ENCODE peak calls at places on chromosome 5, in seven cellular contexts. One of them, this sample, is unnamed.

GRCh38 chr5:5179079-5179478 is 38.9 kb downstream of the ADAMTS16 start:
- DNase-seq in psoas muscle: no peak
- DNase-seq in uterus: no peak
- DNase-seq in pancreas: no peak
- DNase-seq in tibial nerve: no peak
- DNase-seq in BJ: no peak
- DNase-seq in cardiac muscle cell: no peak
- DNase-seq in this sample: no peak

GRCh38 chr5:126917918-126918623 is 112.3 kb downstream of the MARCHF3 start:
- DNase-seq in psoas muscle: peak
- DNase-seq in uterus: no peak
- DNase-seq in pancreas: peak
- DNase-seq in tibial nerve: no peak
- DNase-seq in BJ: no peak
- DNase-seq in cardiac muscle cell: peak
- DNase-seq in this sample: no peak

GRCh38 chr5:82918311-82919031 is 158.7 kb downstream of the TMEM167A start:
- DNase-seq in psoas muscle: no peak
- DNase-seq in uterus: no peak
- DNase-seq in pancreas: no peak
- DNase-seq in tibial nerve: no peak
- DNase-seq in BJ: no peak
- DNase-seq in cardiac muscle cell: no peak
- DNase-seq in this sample: no peak

GRCh38 chr5:82023530-82024095 is 51.8 kb downstream of the ATG10 start:
- DNase-seq in psoas muscle: no peak
- DNase-seq in uterus: no peak
- DNase-seq in pancreas: no peak
- DNase-seq in tibial nerve: no peak
- DNase-seq in BJ: peak
- DNase-seq in cardiac muscle cell: no peak
- DNase-seq in this sample: no peak

GRCh38 chr5:96024683-96025475 is 63.2 kb upstream of the ELL2 start:
- DNase-seq in psoas muscle: no peak
- DNase-seq in uterus: no peak
- DNase-seq in pancreas: no peak
- DNase-seq in tibial nerve: no peak
- DNase-seq in BJ: no peak
- DNase-seq in cardiac muscle cell: no peak
- DNase-seq in this sample: no peak

GRCh38 chr5:165360366-165361142 is 1855.1 kb downstream of the MAT2B start:
- DNase-seq in psoas muscle: no peak
- DNase-seq in uterus: no peak
- DNase-seq in pancreas: no peak
- DNase-seq in tibial nerve: no peak
- DNase-seq in BJ: no peak
- DNase-seq in cardiac muscle cell: no peak
- DNase-seq in this sample: no peak

GRCh38 chr5:115377468-115378217 is 81.2 kb upstream of the CCDC112 start:
- DNase-seq in psoas muscle: no peak
- DNase-seq in uterus: no peak
- DNase-seq in pancreas: no peak
- DNase-seq in tibial nerve: no peak
- DNase-seq in BJ: peak
- DNase-seq in cardiac muscle cell: peak
- DNase-seq in this sample: peak

GRCh38 chr5:115573133-115573532 is 28.6 kb upstream of the FEM1C start:
- DNase-seq in psoas muscle: no peak
- DNase-seq in uterus: no peak
- DNase-seq in pancreas: no peak
- DNase-seq in tibial nerve: no peak
- DNase-seq in BJ: no peak
- DNase-seq in cardiac muscle cell: peak
- DNase-seq in this sample: no peak

GRCh38 chr5:145978672-145979071 is 42.3 kb downstream of the SH3RF2 start:
- DNase-seq in psoas muscle: no peak
- DNase-seq in uterus: no peak
- DNase-seq in pancreas: peak
- DNase-seq in tibial nerve: no peak
- DNase-seq in BJ: no peak
- DNase-seq in cardiac muscle cell: peak
- DNase-seq in this sample: no peak

GRCh38 chr5:29197636-29198035 is 1995.8 kb upstream of the CDH6 start:
- DNase-seq in psoas muscle: no peak
- DNase-seq in uterus: no peak
- DNase-seq in pancreas: no peak
- DNase-seq in tibial nerve: no peak
- DNase-seq in BJ: no peak
- DNase-seq in cardiac muscle cell: no peak
- DNase-seq in this sample: no peak

GRCh38 chr5:180873628-180874520 is 12.8 kb upstream of the ZFP62 start:
- DNase-seq in psoas muscle: no peak
- DNase-seq in uterus: no peak
- DNase-seq in pancreas: peak
- DNase-seq in tibial nerve: no peak
- DNase-seq in BJ: no peak
- DNase-seq in cardiac muscle cell: peak
- DNase-seq in this sample: no peak

GRCh38 chr5:131475416-131476045 is 159.5 kb downstream of the RAPGEF6 start:
- DNase-seq in psoas muscle: no peak
- DNase-seq in uterus: no peak
- DNase-seq in pancreas: no peak
- DNase-seq in tibial nerve: no peak
- DNase-seq in BJ: peak
- DNase-seq in cardiac muscle cell: peak
- DNase-seq in this sample: no peak

GRCh38 chr5:112533315-112533867 is 114.3 kb upstream of the EPB41L4A start:
- DNase-seq in psoas muscle: no peak
- DNase-seq in uterus: no peak
- DNase-seq in pancreas: peak
- DNase-seq in tibial nerve: no peak
- DNase-seq in BJ: no peak
- DNase-seq in cardiac muscle cell: no peak
- DNase-seq in this sample: no peak

GRCh38 chr5:1214936-1215220 is 10.3 kb upstream of the SLC6A18 start:
- DNase-seq in psoas muscle: no peak
- DNase-seq in uterus: no peak
- DNase-seq in pancreas: no peak
- DNase-seq in tibial nerve: no peak
- DNase-seq in BJ: no peak
- DNase-seq in cardiac muscle cell: no peak
- DNase-seq in this sample: no peak

GRCh38 chr5:74464512-74465209 is 175.9 kb downstream of the ENC1 start:
- DNase-seq in psoas muscle: no peak
- DNase-seq in uterus: no peak
- DNase-seq in pancreas: no peak
- DNase-seq in tibial nerve: no peak
- DNase-seq in BJ: no peak
- DNase-seq in cardiac muscle cell: peak
- DNase-seq in this sample: no peak

GRCh38 chr5:147788023-147788422 is 5.5 kb upstream of the JAKMIP2 start:
- DNase-seq in psoas muscle: no peak
- DNase-seq in uterus: no peak
- DNase-seq in pancreas: no peak
- DNase-seq in tibial nerve: no peak
- DNase-seq in BJ: no peak
- DNase-seq in cardiac muscle cell: no peak
- DNase-seq in this sample: no peak

GRCh38 chr5:76813982-76814562 is 4.8 kb upstream of the F2RL1 start:
- DNase-seq in psoas muscle: no peak
- DNase-seq in uterus: no peak
- DNase-seq in pancreas: no peak
- DNase-seq in tibial nerve: no peak
- DNase-seq in BJ: peak
- DNase-seq in cardiac muscle cell: no peak
- DNase-seq in this sample: no peak

GRCh38 chr5:170307575-170308465 is 10.2 kb upstream of the LCP2 start:
- DNase-seq in psoas muscle: peak
- DNase-seq in uterus: peak
- DNase-seq in pancreas: peak
- DNase-seq in tibial nerve: peak
- DNase-seq in BJ: no peak
- DNase-seq in cardiac muscle cell: peak
- DNase-seq in this sample: no peak

GRCh38 chr5:149367249-149367971 is 9.6 kb downstream of the PCYOX1L start:
- DNase-seq in psoas muscle: no peak
- DNase-seq in uterus: peak
- DNase-seq in pancreas: peak
- DNase-seq in tibial nerve: peak
- DNase-seq in BJ: no peak
- DNase-seq in cardiac muscle cell: peak
- DNase-seq in this sample: no peak

GRCh38 chr5:156913719-156914370 is 49.2 kb downstream of the TIMD4 start:
- DNase-seq in psoas muscle: no peak
- DNase-seq in uterus: no peak
- DNase-seq in pancreas: no peak
- DNase-seq in tibial nerve: no peak
- DNase-seq in BJ: no peak
- DNase-seq in cardiac muscle cell: no peak
- DNase-seq in this sample: no peak

GRCh38 chr5:134845335-134845851 is 375 bp upstream of the C5orf24 start:
- DNase-seq in psoas muscle: no peak
- DNase-seq in uterus: no peak
- DNase-seq in pancreas: no peak
- DNase-seq in tibial nerve: no peak
- DNase-seq in BJ: peak
- DNase-seq in cardiac muscle cell: peak
- DNase-seq in this sample: no peak
- TF ChIP-seq CTCF in psoas muscle: no peak
- TF ChIP-seq CTCF in uterus: peak
- TF ChIP-seq CTCF in pancreas: no peak
- TF ChIP-seq CTCF in tibial nerve: no peak
- TF ChIP-seq CTCF in BJ: no peak
- TF ChIP-seq CTCF in cardiac muscle cell: no peak
- TF ChIP-seq CTCF in this sample: no peak

GRCh38 chr5:172530835-172531703 is 76.7 kb upstream of the SH3PXD2B start:
- DNase-seq in psoas muscle: no peak
- DNase-seq in uterus: no peak
- DNase-seq in pancreas: no peak
- DNase-seq in tibial nerve: no peak
- DNase-seq in BJ: no peak
- DNase-seq in cardiac muscle cell: no peak
- DNase-seq in this sample: no peak
- TF ChIP-seq CTCF in psoas muscle: no peak
- TF ChIP-seq CTCF in uterus: no peak
- TF ChIP-seq CTCF in pancreas: no peak
- TF ChIP-seq CTCF in tibial nerve: no peak
- TF ChIP-seq CTCF in BJ: no peak
- TF ChIP-seq CTCF in cardiac muscle cell: no peak
- TF ChIP-seq CTCF in this sample: no peak

DNA sequence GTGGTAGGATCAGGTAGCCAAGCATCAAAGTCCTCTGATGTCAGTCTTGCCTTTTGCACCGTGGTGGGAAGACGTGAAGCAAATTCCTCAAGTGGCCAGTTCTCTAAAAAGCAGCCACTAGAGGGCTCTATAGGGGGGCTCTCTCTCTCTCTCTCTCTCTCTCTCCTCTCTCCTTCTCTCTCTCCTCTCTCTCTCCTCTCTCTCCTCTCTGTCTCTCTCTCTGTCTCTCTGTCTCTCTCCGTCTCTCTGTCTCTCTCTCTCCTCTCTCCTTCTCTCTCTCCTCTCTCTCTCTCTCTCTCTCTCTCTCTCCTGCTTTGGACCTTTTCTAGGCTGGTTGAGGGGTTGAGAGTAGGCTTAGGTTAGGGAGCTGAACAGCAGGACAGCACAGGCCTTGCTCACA is 13.9 kb upstream of the OSMR start:
- DNase-seq in psoas muscle: no peak
- DNase-seq in uterus: no peak
- DNase-seq in pancreas: no peak
- DNase-seq in tibial nerve: no peak
- DNase-seq in BJ: no peak
- DNase-seq in cardiac muscle cell: peak
- DNase-seq in this sample: no peak
- TF ChIP-seq CTCF in psoas muscle: peak
- TF ChIP-seq CTCF in uterus: no peak
- TF ChIP-seq CTCF in pancreas: no peak
- TF ChIP-seq CTCF in tibial nerve: peak
- TF ChIP-seq CTCF in BJ: peak
- TF ChIP-seq CTCF in cardiac muscle cell: peak
- TF ChIP-seq CTCF in this sample: peak

GRCh38 chr5:177447611-177448243 is 1.1 kb downstream of the PRR7 start:
- DNase-seq in psoas muscle: peak
- DNase-seq in uterus: peak
- DNase-seq in pancreas: peak
- DNase-seq in tibial nerve: no peak
- DNase-seq in BJ: no peak
- DNase-seq in cardiac muscle cell: peak
- DNase-seq in this sample: no peak

GRCh38 chr5:177448244-177448950 is 1.8 kb downstream of the PRR7 start:
- DNase-seq in psoas muscle: no peak
- DNase-seq in uterus: no peak
- DNase-seq in pancreas: no peak
- DNase-seq in tibial nerve: no peak
- DNase-seq in BJ: no peak
- DNase-seq in cardiac muscle cell: no peak
- DNase-seq in this sample: no peak

GRCh38 chr5:177445052-177446016 is 1.3 kb upstream of the PRR7 start:
- DNase-seq in psoas muscle: no peak
- DNase-seq in uterus: no peak
- DNase-seq in pancreas: no peak
- DNase-seq in tibial nerve: no peak
- DNase-seq in BJ: no peak
- DNase-seq in cardiac muscle cell: no peak
- DNase-seq in this sample: no peak

GRCh38 chr5:177447066-177447610 is 524 bp downstream of the PRR7 start:
- DNase-seq in psoas muscle: peak
- DNase-seq in uterus: peak
- DNase-seq in pancreas: peak
- DNase-seq in tibial nerve: no peak
- DNase-seq in BJ: no peak
- DNase-seq in cardiac muscle cell: peak
- DNase-seq in this sample: no peak

DNA sequence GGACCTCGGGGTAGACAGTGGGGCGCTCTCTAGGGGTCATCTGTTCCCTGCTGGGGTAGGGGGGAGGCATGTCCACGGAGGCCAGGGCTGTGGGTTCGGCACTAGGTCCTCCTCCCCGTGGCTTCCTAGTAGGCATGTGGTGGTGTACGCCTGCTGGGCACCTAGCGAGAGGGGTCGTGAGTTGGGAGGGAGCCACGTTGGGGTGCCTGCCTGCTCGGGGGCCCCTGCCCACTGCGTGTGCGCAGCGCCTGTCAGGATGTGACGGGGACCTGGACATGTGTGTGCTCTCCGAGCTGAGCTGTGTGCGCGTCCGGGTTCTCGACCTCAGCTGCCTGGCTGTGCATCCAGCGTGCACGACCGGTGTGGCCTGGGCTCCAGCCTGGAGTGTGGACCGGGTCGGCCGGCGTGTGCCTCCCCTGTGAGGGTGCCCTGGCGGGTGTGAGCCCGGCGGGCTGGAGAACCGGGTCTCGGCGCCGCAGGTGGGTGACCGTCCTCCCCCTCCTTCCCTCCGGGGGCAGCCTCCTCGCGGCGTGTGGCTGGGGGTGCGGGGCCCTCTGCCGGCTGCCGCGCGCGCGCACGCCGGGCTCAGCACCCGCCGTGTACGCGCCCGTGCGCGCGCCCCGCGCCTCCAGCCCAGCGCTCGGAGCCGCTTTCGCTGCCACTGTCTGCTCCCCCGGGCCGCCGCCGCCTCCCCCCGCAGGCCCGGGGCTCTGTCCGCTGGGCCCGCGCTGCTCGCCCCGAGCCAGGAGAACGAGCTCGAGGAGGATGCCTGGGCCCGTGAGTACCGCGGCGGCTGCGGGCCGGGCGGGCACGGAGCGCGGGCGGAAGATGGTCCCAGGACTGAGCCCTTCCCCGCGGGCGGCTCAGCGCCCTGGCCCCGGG is at the start of gene PRR7:
- DNase-seq in psoas muscle: peak
- DNase-seq in uterus: peak
- DNase-seq in pancreas: peak
- DNase-seq in tibial nerve: no peak
- DNase-seq in BJ: no peak
- DNase-seq in cardiac muscle cell: peak
- DNase-seq in this sample: peak
- TF ChIP-seq CTCF in psoas muscle: no peak
- TF ChIP-seq CTCF in uterus: peak
- TF ChIP-seq CTCF in pancreas: no peak
- TF ChIP-seq CTCF in tibial nerve: peak
- TF ChIP-seq CTCF in BJ: no peak
- TF ChIP-seq CTCF in cardiac muscle cell: peak
- TF ChIP-seq CTCF in this sample: no peak

This sample was measured in AG09319.